ENCODE peak calls at places on chromosomes 2 and 18, in four cellular contexts. W, J, T and H are unnamed samples.

GRCh38 chr18:5993938-5994337 is 98.6 kb upstream of the TMEM200C start:
- DNase-seq in J (no peak), W (no peak), T (no peak), H (no peak)

GRCh38 chr18:58952871-58953270 is 88.2 kb downstream of the ZNF532 start:
- DNase-seq in J (no peak), W (no peak), T (no peak), H (no peak)

GRCh38 chr2:165144315-165144714 is 59.5 kb downstream of the SCN3A start:
- DNase-seq in W (no peak), J (no peak), T (no peak), H (no peak)

GRCh38 chr2:204695506-204695905 is 150.2 kb downstream of the PARD3B start:
- DNase-seq in W (no peak), J (no peak), T (no peak), H (no peak)

GRCh38 chr2:151614159-151614558 is 120.1 kb downstream of the NEB start:
- DNase-seq in W (no peak), T (no peak), J (no peak), H (no peak)

GRCh38 chr18:62755454-62755853 is 40.1 kb downstream of the PHLPP1 start:
- DNase-seq in T (no peak), J (no peak), W (no peak), H (no peak)

GRCh38 chr2:11744631-11745394 is 1.6 kb upstream of the LPIN1 start:
- DNase-seq in J (peak), W (no peak), T (peak), H (no peak)

GRCh38 chr2:38243186-38243890 is 133.7 kb downstream of the ATL2 start:
- DNase-seq in J (no peak), W (no peak), T (no peak), H (no peak)

GRCh38 chr2:54591551-54591950 is 131.9 kb upstream of the EML6 start:
- DNase-seq in T (no peak), J (no peak), W (no peak), H (no peak)

GRCh38 chr2:119775102-119775501 is 15.4 kb downstream of the PTPN4 start:
- DNase-seq in T (no peak), J (no peak), W (no peak), H (no peak)

GRCh38 chr2:142533083-142533482 is 344.4 kb upstream of the KYNU start:
- DNase-seq in W (no peak), J (no peak), T (no peak), H (no peak)

GRCh38 chr2:130372833-130373807 is 17.3 kb downstream of the PTPN18 start:
- DNase-seq in J (peak), W (no peak), T (no peak), H (no peak)

GRCh38 chr2:16251511-16252205 is 311.3 kb downstream of the MYCN start:
- DNase-seq in J (no peak), T (no peak), W (no peak), H (no peak)

GRCh38 chr2:44267269-44268258 is 7.7 kb upstream of the SLC3A1 start:
- DNase-seq in W (no peak), J (no peak), T (no peak), H (no peak)

GRCh38 chr2:177174456-177174855 is 38.1 kb upstream of the HNRNPA3 start:
- DNase-seq in T (no peak), J (no peak), W (no peak), H (no peak)

GRCh38 chr2:74441111-74441689 is 537 bp downstream of the RTKN start:
- DNase-seq in T (peak), J (no peak), W (no peak), H (peak)

GRCh38 chr2:641501-642430 is 35.4 kb downstream of the TMEM18 start:
- DNase-seq in T (no peak), J (no peak), W (no peak), H (no peak)

GRCh38 chr2:207206001-207206400 is 40.3 kb upstream of the KLF7 start:
- DNase-seq in W (no peak), T (no peak), J (no peak), H (no peak)

GRCh38 chr2:12918841-12919445 is 202.2 kb downstream of the TRIB2 start:
- DNase-seq in J (no peak), W (no peak), T (peak), H (no peak)

GRCh38 chr2:113791697-113792590 is 35.5 kb upstream of the SLC35F5 start:
- DNase-seq in J (no peak), T (no peak), W (no peak), H (no peak)

GRCh38 chr2:205665791-205666190 is 16.5 kb upstream of the NRP2 start:
- DNase-seq in J (no peak), W (no peak), T (no peak), H (no peak)

GRCh38 chr2:157900203-157900602 is 24.1 kb upstream of the ACVR1 start:
- DNase-seq in J (no peak), W (no peak), T (no peak), H (no peak)

GRCh38 chr2:181626671-181627070 is 30.2 kb downstream of the CERKL start:
- DNase-seq in J (no peak), T (no peak), W (no peak), H (no peak)

GRCh38 chr2:109388018-109388417 is 225.7 kb downstream of the SEPTIN10 start:
- DNase-seq in T (no peak), W (no peak), J (no peak), H (no peak)

GRCh38 chr18:77762632-77763031 is 513.0 kb downstream of the GALR1 start:
- DNase-seq in W (no peak), T (no peak), J (no peak), H (no peak)

GRCh38 chr2:45891719-45892118 is 240.2 kb downstream of the PRKCE start:
- DNase-seq in W (no peak), T (no peak), J (no peak), H (peak)

GRCh38 chr18:60024857-60025256 is 125.1 kb downstream of the PMAIP1 start:
- DNase-seq in J (no peak), T (no peak), W (no peak), H (no peak)

GRCh38 chr2:200405599-200406298 is 99.3 kb downstream of the SPATS2L start:
- DNase-seq in J (no peak), W (no peak), T (no peak), H (peak)

GRCh38 chr2:151334082-151334815 is 23.1 kb upstream of the TNFAIP6 start:
- DNase-seq in J (no peak), T (no peak), W (no peak), H (no peak)